ENCODE peak calls at places on chromosome 9, in six cellular contexts. R is endothelial cell, X is pancreas, N is cardiac muscle cell, G is PC-9, Q is bronchial epithelial cell. B is an unnamed sample.

GRCh38 chr9:116905131-116905724 is 218.1 kb downstream of the TRIM32 start:
- DNase-seq in X (no peak), G (no peak), R (no peak), N (no peak), Q (no peak), B (no peak)

GRCh38 chr9:92607773-92608172 is 62.2 kb downstream of the IPPK start:
- DNase-seq in G (no peak), N (peak; percentile 4), R (no peak), X (no peak), Q (no peak), B (peak; percentile 23)

GRCh38 chr9:104780796-104781395 is 17.0 kb downstream of the NIPSNAP3B start:
- DNase-seq in R (no peak), G (peak; percentile 43), X (no peak), Q (peak; percentile 66), N (no peak), B (no peak)

GRCh38 chr9:131033269-131034224 is 24.6 kb downstream of the LAMC3 start:
- DNase-seq in N (no peak), G (no peak), Q (no peak), R (no peak), X (no peak), B (no peak)

GRCh38 chr9:87535817-87536539 is 38.3 kb downstream of the DAPK1 start:
- DNase-seq in X (no peak), R (no peak), Q (no peak), N (no peak), G (no peak), B (no peak)

GRCh38 chr9:90420714-90421513 is 221.7 kb downstream of the DIRAS2 start:
- DNase-seq in G (no peak), N (no peak), X (no peak), Q (no peak), R (no peak), B (no peak)

GRCh38 chr9:38162332-38162985 is 93.4 kb upstream of the SHB start:
- DNase-seq in X (no peak), N (no peak), Q (no peak), R (no peak), G (no peak), B (no peak)

GRCh38 chr9:113219972-113220371 is 1.1 kb downstream of the FKBP15 start:
- DNase-seq in G (no peak), N (no peak), Q (peak; percentile 5), X (no peak), R (no peak), B (no peak)

GRCh38 chr9:110058304-110058953 is 149.5 kb downstream of the C9orf152 start:
- DNase-seq in X (no peak), N (peak; percentile 39), Q (peak; percentile 69), G (peak; percentile 54), R (peak; percentile 61), B (peak; percentile 33)

GRCh38 chr9:32378993-32379729 is 5.3 kb upstream of the ACO1 start:
- DNase-seq in Q (peak; percentile 71), X (no peak), G (peak; percentile 41), N (peak; percentile 76), R (peak; percentile 55), B (peak; percentile 33)

GRCh38 chr9:103183569-103184191 is 188.5 kb downstream of the CYLC2 start:
- DNase-seq in N (no peak), X (peak; percentile 18), G (no peak), R (no peak), Q (peak; percentile 29), B (no peak)

GRCh38 chr9:110334183-110334582 is 3.5 kb downstream of the TXNDC8 start:
- DNase-seq in R (no peak), G (no peak), X (no peak), Q (no peak), N (no peak), B (no peak)

GRCh38 chr9:126293522-126293889 is 33.1 kb upstream of the MVB12B start:
- DNase-seq in N (no peak), X (no peak), R (peak; percentile 48), G (no peak), Q (no peak), B (no peak)
- TF ChIP-seq CTCF in N (peak; percentile 38), X (no peak), R (peak; percentile 55), G (no peak), Q (no peak), B (no peak)

GRCh38 chr9:136346157-136346481 is 17.4 kb downstream of the DNLZ start:
- DNase-seq in X (no peak), R (no peak), Q (no peak), G (no peak), N (no peak), B (no peak)
- TF ChIP-seq CTCF in X (no peak), R (no peak), Q (no peak), G (peak; percentile 18), N (no peak), B (no peak)

GRCh38 chr9:88722753-88723152 is 187.8 kb downstream of the NXNL2 start:
- DNase-seq in N (peak; percentile 23), R (no peak), X (no peak), G (no peak), Q (peak; percentile 56), B (no peak)
- TF ChIP-seq CTCF in N (peak; percentile 46), R (peak; percentile 44), X (no peak), G (peak; percentile 59), Q (peak; percentile 57), B (no peak)

GRCh38 chr9:33858346-33858869 is 41.4 kb downstream of the UBE2R2 start:
- DNase-seq in N (no peak), Q (peak; percentile 21), X (no peak), G (no peak), R (no peak), B (no peak)

GRCh38 chr9:33856247-33856646 is 39.3 kb downstream of the UBE2R2 start:
- DNase-seq in Q (no peak), X (no peak), N (no peak), G (no peak), R (no peak), B (no peak)

GRCh38 chr9:33861917-33862453 is 45.0 kb downstream of the UBE2R2 start:
- DNase-seq in G (no peak), X (no peak), Q (no peak), N (no peak), R (no peak), B (no peak)

DNA sequence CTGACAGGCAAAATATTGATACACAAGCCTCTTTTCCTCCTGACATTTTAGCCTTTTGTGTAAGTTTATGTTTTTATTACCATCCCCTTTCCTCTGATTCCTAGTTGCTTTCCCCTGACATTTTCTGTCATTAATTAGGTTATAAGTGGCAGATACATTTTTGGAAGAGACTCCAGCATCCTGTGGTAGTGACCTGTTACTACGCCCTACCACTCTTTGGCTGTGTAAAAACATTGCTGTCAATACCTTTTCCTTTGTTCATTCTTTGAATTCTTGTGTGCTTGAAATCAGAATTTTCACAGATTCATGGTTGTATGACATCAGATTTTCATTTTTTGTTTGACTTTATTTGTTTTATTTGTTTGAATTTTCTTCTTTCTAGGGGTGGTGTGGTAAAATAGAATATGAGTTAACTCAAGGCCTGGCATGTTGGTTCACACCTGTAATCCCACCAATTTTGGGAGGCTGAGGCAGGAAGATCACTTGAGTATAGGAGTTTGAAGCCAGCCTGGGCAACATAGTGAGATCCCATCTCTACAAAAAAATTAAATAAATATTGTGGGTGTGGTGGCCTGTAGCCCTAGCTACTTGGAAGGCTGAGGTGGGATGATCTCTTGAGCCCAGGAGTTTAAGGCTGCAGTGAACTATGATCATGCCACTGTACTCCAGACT is 43.4 kb downstream of the UBE2R2 start:
- DNase-seq in G (no peak), X (no peak), R (no peak), Q (no peak), N (no peak), B (no peak)
- TF ChIP-seq CTCF in G (no peak), X (no peak), R (peak; percentile 15), Q (no peak), N (no peak), B (peak; percentile 11)